ENCODE peak calls at places on chromosomes 6 and 20, in seven cellular contexts. S is fibroblast of lung, Y is brain microvascular endothelial cell, J is neural progenitor cell, B is HCT116, V is RPMI7951, P is posterior cingulate gyrus. N is an unnamed sample.

GRCh38 chr20:63594043-63594561 is 20.1 kb upstream of the HELZ2 start:
- DNase-seq in S (peak), Y (peak), J (no peak), B (no peak), V (peak), P (no peak), N (no peak)

GRCh38 chr20:57652865-57653545 is 32.8 kb upstream of the ZBP1 start:
- DNase-seq in S (no peak), Y (no peak), J (no peak), B (no peak), V (no peak), P (peak), N (peak)

GRCh38 chr6:111468329-111469012 is 14.5 kb downstream of the REV3L start:
- DNase-seq in S (no peak), Y (peak), J (no peak), B (no peak), V (peak), P (no peak), N (no peak)

GRCh38 chr6:16903470-16903869 is 142.2 kb upstream of the ATXN1 start:
- DNase-seq in S (peak), Y (peak), J (no peak), B (no peak), V (peak), P (no peak), N (no peak)

GRCh38 chr6:89368107-89368506 is 15.6 kb upstream of the UBE2J1 start:
- DNase-seq in S (peak), Y (peak), J (peak), B (no peak), V (peak), P (peak), N (peak)

GRCh38 chr6:106223300-106223930 is 102.1 kb downstream of the ATG5 start:
- DNase-seq in S (peak), Y (peak), J (peak), B (peak), V (peak), P (peak), N (peak)

GRCh38 chr20:22578221-22579118 is 5.9 kb downstream of the FOXA2 start:
- DNase-seq in S (no peak), Y (no peak), J (peak), B (no peak), V (no peak), P (no peak), N (no peak)

GRCh38 chr6:110430236-110430635 is 14.9 kb upstream of the DDO start:
- DNase-seq in S (no peak), Y (no peak), J (no peak), B (no peak), V (no peak), P (no peak), N (no peak)

GRCh38 chr6:30483677-30484279 is 5.5 kb upstream of the HLA-E start:
- DNase-seq in S (peak), Y (peak), J (peak), B (peak), V (peak), P (no peak), N (peak)

GRCh38 chr6:35413911-35414310 is 38.2 kb upstream of the FANCE start:
- DNase-seq in S (no peak), Y (no peak), J (no peak), B (no peak), V (no peak), P (no peak), N (no peak)

GRCh38 chr20:15834857-15835256 is 738.4 kb downstream of the KIF16B start:
- DNase-seq in S (no peak), Y (peak), J (no peak), B (no peak), V (no peak), P (no peak), N (no peak)

GRCh38 chr6:75963569-75963968 is 108.9 kb downstream of the IMPG1 start:
- DNase-seq in S (no peak), Y (no peak), J (peak), B (no peak), V (no peak), P (no peak), N (no peak)

GRCh38 chr6:39755231-39755630 is 30.0 kb upstream of the KIF6 start:
- DNase-seq in S (peak), Y (peak), J (no peak), B (no peak), V (peak), P (no peak), N (no peak)

GRCh38 chr20:8423482-8423881 is 291.4 kb downstream of the PLCB1 start:
- DNase-seq in S (no peak), Y (no peak), J (no peak), B (no peak), V (no peak), P (no peak), N (no peak)

GRCh38 chr20:57451759-57452661 is 60.8 kb downstream of the RBM38 start:
- DNase-seq in S (no peak), Y (no peak), J (no peak), B (no peak), V (no peak), P (no peak), N (no peak)

GRCh38 chr20:42010090-42010489 is 391.9 kb upstream of the CHD6 start:
- DNase-seq in S (no peak), Y (no peak), J (no peak), B (no peak), V (no peak), P (no peak), N (no peak)

N was measured in GM10248.